ENCODE peak calls at places on chromosomes 3 and 15, in seven cellular contexts. R is activated CD4-positive, alpha-beta T cell treated with anti-CD3 and anti-CD28 coated beads, Interleukin-2, amount 50 U/mL, for 24 hours; P is nucleus accumbens; T is stimulated activated CD4-positive, alpha-beta T cell treated with anti-CD3 and anti-CD28 coated beads, Interleukin-1b, Interleukin-23, amount 100 ng/mL, for 4 hours; H is fibroblast of lung; X is AG09309; C is activated gamma-delta T cell treated with Interleukin-2 at 50 U/mL for 16 hours. N is an unnamed sample.

GRCh38 chr3:162729686-162730085 is 1233.1 kb downstream of the OTOL1 start:
- DNase-seq in R (no peak), P (no peak), T (no peak), H (no peak), X (no peak), C (no peak), N (no peak)

GRCh38 chr3:164845739-164846138 is 232.6 kb downstream of the SI start:
- DNase-seq in R (no peak), P (no peak), T (no peak), H (no peak), X (no peak), C (no peak), N (no peak)

GRCh38 chr3:9930804-9931418 is 2.7 kb upstream of the CRELD1 start:
- DNase-seq in R (no peak), P (no peak), T (no peak), H (peak; percentile 22), X (no peak), C (no peak), N (no peak)

GRCh38 chr15:51884517-51885236 is 55.2 kb downstream of the TMOD3 start:
- DNase-seq in R (no peak), P (no peak), T (no peak), H (no peak), X (no peak), C (no peak), N (no peak)

GRCh38 chr15:77004189-77004588 is 9.3 kb downstream of the PSTPIP1 start:
- DNase-seq in R (no peak), P (no peak), T (no peak), H (no peak), X (no peak), C (no peak), N (no peak)

GRCh38 chr3:35639251-35640185 is at the start of gene ARPP21:
- DNase-seq in R (no peak), P (peak; percentile 52), T (no peak), H (peak; percentile 2), X (no peak), C (peak; percentile 4), N (no peak)

GRCh38 chr3:174101244-174101643 is 703.7 kb downstream of the NLGN1 start:
- DNase-seq in R (no peak), P (no peak), T (no peak), H (no peak), X (no peak), C (no peak), N (no peak)

GRCh38 chr3:85304360-85304964 is 345.7 kb downstream of the CADM2 start:
- DNase-seq in R (no peak), P (no peak), T (no peak), H (peak; percentile 4), X (no peak), C (no peak), N (no peak)

GRCh38 chr3:165640970-165641369 is 196.3 kb downstream of the BCHE start:
- DNase-seq in R (no peak), P (no peak), T (no peak), H (no peak), X (no peak), C (no peak), N (no peak)

GRCh38 chr3:135895106-135895733 is 70.3 kb upstream of the PPP2R3A start:
- DNase-seq in R (peak; percentile 7), P (peak; percentile 56), T (peak; percentile 20), H (peak; percentile 83), X (peak; percentile 59), C (peak; percentile 5), N (no peak)

GRCh38 chr3:55947406-55947805 is 460.3 kb upstream of the WNT5A start:
- DNase-seq in R (no peak), P (no peak), T (no peak), H (no peak), X (no peak), C (no peak), N (no peak)

GRCh38 chr3:30524357-30525040 is 81.9 kb upstream of the TGFBR2 start:
- DNase-seq in R (no peak), P (no peak), T (no peak), H (no peak), X (no peak), C (no peak), N (no peak)

GRCh38 chr15:40307421-40308165 is at the start of gene PLCB2:
- DNase-seq in R (peak; percentile 42), P (no peak), T (peak; percentile 47), H (no peak), X (no peak), C (peak; percentile 66), N (peak; percentile 80)

GRCh38 chr3:145519598-145520078 is 641.3 kb downstream of the PLOD2 start:
- DNase-seq in R (no peak), P (no peak), T (no peak), H (no peak), X (no peak), C (no peak), N (no peak)

GRCh38 chr3:152192050-152192449 is 76.7 kb upstream of the MBNL1 start:
- DNase-seq in R (no peak), P (no peak), T (no peak), H (no peak), X (no peak), C (no peak), N (no peak)

GRCh38 chr3:11560746-11561145 is 83.0 kb downstream of the VGLL4 start:
- DNase-seq in R (no peak), P (no peak), T (no peak), H (peak; percentile 32), X (no peak), C (no peak), N (no peak)

GRCh38 chr15:77060560-77060959 is 10.3 kb downstream of the TSPAN3 start:
- DNase-seq in R (no peak), P (no peak), T (no peak), H (peak; percentile 79), X (no peak), C (no peak), N (no peak)

GRCh38 chr3:170967682-170968081 is 58.8 kb downstream of the SLC2A2 start:
- DNase-seq in R (no peak), P (no peak), T (no peak), H (no peak), X (no peak), C (no peak), N (no peak)

GRCh38 chr15:75589071-75589470 is 10.0 kb upstream of the PTPN9 start:
- DNase-seq in R (no peak), P (no peak), T (no peak), H (no peak), X (no peak), C (no peak), N (no peak)

GRCh38 chr3:134328846-134329245 is 45.4 kb downstream of the AMOTL2 start:
- DNase-seq in R (no peak), P (no peak), T (no peak), H (no peak), X (no peak), C (no peak), N (no peak)

GRCh38 chr3:140006331-140006730 is 71.3 kb downstream of the CLSTN2 start:
- DNase-seq in R (no peak), P (no peak), T (no peak), H (no peak), X (no peak), C (no peak), N (no peak)

GRCh38 chr3:23242106-23242505 is 39.0 kb downstream of the UBE2E2 start:
- DNase-seq in R (no peak), P (no peak), T (no peak), H (no peak), X (no peak), C (no peak), N (no peak)

GRCh38 chr15:74889390-74889881 is 406 bp upstream of the MPI start:
- DNase-seq in R (no peak), P (peak; percentile 39), T (no peak), H (peak; percentile 39), X (no peak), C (no peak), N (no peak)

GRCh38 chr3:186142556-186142955 is 33.7 kb upstream of the ETV5 start:
- DNase-seq in R (no peak), P (no peak), T (no peak), H (no peak), X (no peak), C (no peak), N (no peak)

GRCh38 chr15:57227181-57227580 is 149.1 kb upstream of the CGNL1 start:
- DNase-seq in R (no peak), P (no peak), T (no peak), H (no peak), X (no peak), C (no peak), N (no peak)

GRCh38 chr3:44106761-44107160 is 134.9 kb upstream of the TOPAZ1 start:
- DNase-seq in R (no peak), P (no peak), T (no peak), H (peak; percentile 35), X (no peak), C (no peak), N (no peak)

GRCh38 chr3:111096487-111097209 is 25.0 kb downstream of the NECTIN3 start:
- DNase-seq in R (no peak), P (no peak), T (no peak), H (no peak), X (no peak), C (no peak), N (no peak)

GRCh38 chr3:38411591-38411990 is 42.1 kb upstream of the ACVR2B start:
- DNase-seq in R (no peak), P (no peak), T (no peak), H (no peak), X (no peak), C (no peak), N (no peak)

GRCh38 chr3:25597535-25598101 is 67.1 kb downstream of the TOP2B start:
- DNase-seq in R (no peak), P (no peak), T (no peak), H (no peak), X (no peak), C (no peak), N (no peak)

GRCh38 chr3:81947359-81947758 is 185.9 kb upstream of the GBE1 start:
- DNase-seq in R (no peak), P (no peak), T (no peak), H (no peak), X (no peak), C (no peak), N (no peak)

GRCh38 chr3:121490161-121490560 is 55.6 kb downstream of the POLQ start:
- DNase-seq in R (no peak), P (no peak), T (no peak), H (no peak), X (no peak), C (no peak), N (no peak)

N was measured in CD4-positive, alpha-beta memory T cell.